ENCODE peak calls at places on chromosome 6, in four cellular contexts. U is cerebellar cortex, I is occipital lobe, K is NCI-H1694 treated with DMSO at 0.1 percent for 48 hours. Z is an unnamed sample.

GRCh38 chr6:21750479-21751018 is 157.0 kb downstream of the SOX4 start:
- DNase-seq in K (no peak), I (no peak), U (no peak), Z (no peak)

GRCh38 chr6:26196846-26197683 is 109.8 kb downstream of the HFE start:
- DNase-seq in I (peak; percentile 78), K (no peak), U (peak; percentile 97), Z (peak; percentile 69)

GRCh38 chr6:110878751-110879539 is 4.4 kb downstream of the AMD1 start:
- DNase-seq in K (no peak), I (no peak), U (peak; percentile 64), Z (no peak)

GRCh38 chr6:145009691-145010090 is 724.6 kb downstream of the UTRN start:
- DNase-seq in K (no peak), U (no peak), I (no peak), Z (no peak)

GRCh38 chr6:42813074-42813645 is 31.3 kb downstream of the BICRAL start:
- DNase-seq in I (no peak), K (no peak), U (no peak), Z (no peak)

GRCh38 chr6:41625442-41625841 is 12.8 kb upstream of the MDFI start:
- DNase-seq in I (no peak), U (no peak), K (no peak), Z (no peak)

GRCh38 chr6:139542351-139542750 is 167.9 kb upstream of the CITED2 start:
- DNase-seq in U (no peak), K (no peak), I (no peak), Z (no peak)

GRCh38 chr6:113763883-113764282 is 93.3 kb upstream of the MARCKS start:
- DNase-seq in U (no peak), I (no peak), K (no peak), Z (no peak)

GRCh38 chr6:57307850-57308249 is 9.6 kb upstream of the PRIM2 start:
- DNase-seq in U (no peak), K (no peak), I (no peak), Z (no peak)

GRCh38 chr6:142481466-142481865 is 179.7 kb downstream of the ADGRG6 start:
- DNase-seq in I (no peak), K (no peak), U (no peak), Z (no peak)